ENCODE peak calls at places on chromosomes 16 and 17, in eight cellular contexts. N is tibial nerve; A is heart left ventricle; X is neural progenitor cell; P is tibial artery; Q is SK-N-MC; C is OCI-LY7; V is CD4-positive, alpha-beta memory T cell. K is an unnamed sample.
A peak's percentile ranks its signal among the peaks of the same experiment; 100 is the strongest.

GRCh38 chr17:63512896-63513644 is 10.1 kb upstream of the KCNH6 start:
- DNase-seq in C (no peak), N (no peak), Q (no peak), P (no peak), V (no peak), X (no peak), A (no peak), K (no peak)

GRCh38 chr16:68704232-68704867 is 32.7 kb upstream of the CDH1 start:
- DNase-seq in N (peak; percentile 60), V (no peak), X (peak; percentile 87), A (peak; percentile 63), C (peak; percentile 59), Q (no peak), P (peak; percentile 76), K (peak; percentile 26)

GRCh38 chr16:54846761-54847160 is 83.9 kb upstream of the IRX5 start:
- DNase-seq in X (no peak), P (no peak), C (no peak), A (no peak), V (no peak), Q (no peak), N (no peak), K (no peak)

GRCh38 chr17:27834571-27834970 is 34.2 kb upstream of the NOS2 start:
- DNase-seq in P (no peak), A (no peak), C (no peak), Q (no peak), N (no peak), V (no peak), X (no peak), K (no peak)

GRCh38 chr17:2192367-2193028 is 111.1 kb downstream of the SMG6 start:
- DNase-seq in P (no peak), X (no peak), N (no peak), V (peak; percentile 74), C (peak; percentile 66), Q (no peak), A (peak; percentile 45), K (peak; percentile 58)

GRCh38 chr16:1200014-1200627 is 24.9 kb downstream of the TPSG1 start:
- DNase-seq in X (no peak), N (no peak), P (no peak), Q (no peak), V (no peak), C (no peak), A (no peak), K (no peak)

GRCh38 chr17:61420128-61420527 is 20.5 kb downstream of the TBX2 start:
- DNase-seq in X (no peak), A (no peak), Q (no peak), P (no peak), N (no peak), V (no peak), C (no peak), K (no peak)

GRCh38 chr16:57967916-57968315 is 3.0 kb downstream of the CNGB1 start:
- DNase-seq in X (no peak), A (no peak), P (no peak), V (no peak), Q (no peak), C (no peak), N (no peak), K (no peak)

GRCh38 chr17:29711588-29712385 is 89.1 kb upstream of the CORO6 start:
- DNase-seq in X (no peak), P (no peak), N (no peak), A (no peak), C (no peak), Q (no peak), V (no peak), K (no peak)

GRCh38 chr16:21101631-21102420 is 48.8 kb downstream of the DNAH3 start:
- DNase-seq in X (peak; percentile 54), Q (no peak), N (no peak), P (no peak), C (peak; percentile 32), V (no peak), A (peak; percentile 47), K (no peak)

GRCh38 chr17:16486373-16487250 is 5.4 kb downstream of the LRRC75A start:
- DNase-seq in P (peak; percentile 85), C (no peak), X (peak; percentile 56), A (peak; percentile 89), N (peak; percentile 73), V (no peak), Q (no peak), K (peak; percentile 72)

GRCh38 chr16:17213974-17214373 is 256.8 kb downstream of the XYLT1 start:
- DNase-seq in C (no peak), V (no peak), A (no peak), Q (no peak), N (no peak), P (no peak), X (no peak), K (no peak)

GRCh38 chr17:65231662-65232335 is 94.6 kb downstream of the RGS9 start:
- DNase-seq in V (peak; percentile 46), X (peak; percentile 88), A (peak; percentile 29), C (peak; percentile 71), Q (no peak), N (peak; percentile 16), P (no peak), K (peak; percentile 16)

GRCh38 chr16:53822936-53823529 is 119.1 kb downstream of the FTO start:
- DNase-seq in P (no peak), A (no peak), Q (no peak), X (no peak), C (peak; percentile 1), N (no peak), V (peak; percentile 62), K (no peak)

GRCh38 chr16:1361685-1362360 is 10.1 kb downstream of the GNPTG start:
- DNase-seq in V (no peak), N (no peak), Q (no peak), A (no peak), X (no peak), P (no peak), C (no peak), K (no peak)

GRCh38 chr17:71203953-71204352 is 916.9 kb upstream of the SOX9 start:
- DNase-seq in X (no peak), V (no peak), Q (no peak), N (no peak), A (no peak), C (no peak), P (no peak), K (no peak)

GRCh38 chr17:76000016-76000754 is 470 bp upstream of the CDK3 start:
- DNase-seq in Q (no peak), X (peak; percentile 75), A (no peak), V (peak; percentile 59), P (no peak), C (peak; percentile 83), N (peak; percentile 34), K (no peak)

GRCh38 chr17:74964246-74964761 is 8.3 kb downstream of the HID1 start:
- DNase-seq in X (no peak), A (no peak), V (no peak), N (no peak), C (no peak), Q (no peak), P (no peak), K (no peak)
- H3K27ac ChIP-seq in X (no peak overlapping the region), A (no peak overlapping the region), V (no peak overlapping the region), N (no peak overlapping the region), C (no peak overlapping the region), Q (no peak overlapping the region), P (no peak overlapping the region), K (no peak overlapping the region)

DNA sequence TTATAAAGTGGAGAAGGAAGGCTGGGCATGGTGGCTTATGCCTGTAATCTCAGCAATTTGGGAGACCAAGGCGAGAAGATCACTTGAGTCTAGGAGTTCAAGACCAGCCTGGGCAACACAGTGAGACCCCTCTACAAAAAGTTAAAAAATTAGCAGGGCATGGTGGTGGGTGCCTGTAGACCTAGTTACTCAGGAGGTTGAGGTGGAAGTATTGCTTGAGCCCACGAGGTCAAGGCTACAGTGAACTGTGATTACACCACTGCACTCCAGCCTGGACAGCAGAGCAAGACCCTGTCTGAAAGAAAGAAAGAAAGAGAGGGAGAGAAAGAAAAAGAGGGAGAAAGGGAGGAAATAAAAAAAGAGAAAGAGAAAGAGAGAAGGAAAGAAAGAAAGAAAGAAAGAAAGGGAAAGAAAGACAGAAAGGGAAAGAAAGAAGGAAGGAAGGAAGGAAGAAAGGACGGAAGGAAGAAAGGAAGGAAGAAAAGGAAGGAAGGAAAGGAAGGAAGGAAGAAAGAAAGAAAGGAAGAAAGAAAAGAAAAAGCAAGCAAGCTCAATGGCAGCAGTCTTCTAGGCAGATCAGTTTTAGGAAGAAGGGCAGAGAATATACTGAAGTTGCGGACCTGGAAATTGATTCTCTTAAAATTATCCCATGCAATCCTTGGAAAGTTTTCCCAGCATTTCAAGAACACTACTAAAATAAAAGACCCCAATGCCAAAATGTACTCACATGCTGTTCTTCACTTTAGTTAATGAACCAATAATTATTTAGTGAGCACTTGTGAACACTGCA is 53.0 kb downstream of the IKZF3 start:
- DNase-seq in Q (no peak), V (no peak), N (no peak), A (no peak), P (no peak), X (no peak), C (no peak), K (no peak)
- H3K36me3 ChIP-seq in Q (no peaks in the 10 kb centered on the region), V (no peaks in the 10 kb centered on the region), N (no peaks in the 10 kb centered on the region), A (no peaks in the 10 kb centered on the region), P (no peaks in the 10 kb centered on the region), X (no peaks in the 10 kb centered on the region), C (peaks cover 92% of the 10 kb centered on the region), K (no peaks in the 10 kb centered on the region)

GRCh38 chr17:42997390-42997983 is 732 bp upstream of the RPL27 start:
- DNase-seq in V (no peak), C (no peak), N (no peak), A (no peak), X (no peak), Q (no peak), P (no peak), K (no peak)
- H3K27ac ChIP-seq in V (peak overlapping the region; percentile 57), C (peak overlapping the region; percentile 63), N (peak overlapping the region; percentile 78), A (no peak overlapping the region), X (no peak overlapping the region), Q (peak overlapping the region; percentile 69), P (peak overlapping the region; percentile 77), K (peak overlapping the region; percentile 85)

GRCh38 chr16:16162591-16162990 is 60.7 kb downstream of the ABCC6 start:
- DNase-seq in P (no peak), X (no peak), C (peak; percentile 17), V (no peak), N (no peak), Q (no peak), A (no peak), K (no peak)

GRCh38 chr16:16164244-16164643 is 59.0 kb downstream of the ABCC6 start:
- DNase-seq in Q (no peak), N (no peak), X (no peak), A (no peak), C (no peak), P (no peak), V (no peak), K (no peak)

GRCh38 chr16:16163109-16163508 is 60.2 kb downstream of the ABCC6 start:
- DNase-seq in Q (no peak), X (no peak), A (no peak), P (no peak), N (no peak), V (no peak), C (no peak), K (no peak)

GRCh38 chr16:16161319-16161718 is 62.0 kb downstream of the ABCC6 start:
- DNase-seq in N (no peak), X (no peak), C (no peak), V (no peak), A (no peak), Q (no peak), P (no peak), K (no peak)

DNA sequence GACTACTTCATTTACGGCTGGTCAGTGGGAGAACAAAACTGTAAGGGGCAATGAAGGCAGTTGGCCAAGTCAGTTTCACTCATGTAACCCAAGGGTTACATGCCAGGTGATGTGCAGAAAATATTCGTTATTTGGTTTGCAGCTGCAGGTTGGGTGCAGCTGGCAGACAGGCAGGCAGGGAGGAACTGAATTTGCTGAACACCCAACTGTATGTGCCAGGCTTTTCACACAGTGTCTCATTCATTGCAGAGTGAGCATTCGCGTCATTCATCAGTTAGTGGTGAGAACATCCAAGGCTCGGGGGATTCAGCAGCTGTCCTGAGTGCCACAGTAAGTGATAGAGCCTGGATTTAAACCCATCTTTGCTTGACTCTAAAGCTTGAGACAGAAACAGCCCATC is 59.7 kb downstream of the ABCC6 start:
- DNase-seq in C (no peak), N (no peak), P (no peak), A (no peak), X (no peak), V (no peak), Q (no peak), K (no peak)
- H3K36me3 ChIP-seq in C (no peaks in the 10 kb centered on the region), N (no peaks in the 10 kb centered on the region), P (peaks cover 4% of the 10 kb centered on the region), A (no peaks in the 10 kb centered on the region), X (no peaks in the 10 kb centered on the region), V (peaks cover 4% of the 10 kb centered on the region), Q (no peaks in the 10 kb centered on the region), K (no peaks in the 10 kb centered on the region)

K was measured in uterus.